ENCODE peak calls at places on chromosomes 7 and 10, in eight cellular contexts. S is gastrocnemius medialis, B is A549, E is uterus, T is GM12878, V is Peyer's patch, I is transverse colon, N is IMR-90. X is an unnamed sample.

GRCh38 chr10:110919349-110919931 is at the start of gene SHOC2:
- DNase-seq in V (peak; percentile 98), N (no peak), T (no peak), E (peak; percentile 98), S (peak; percentile 99), B (peak; percentile 55), I (peak; percentile 99), X (peak; percentile 99)

GRCh38 chr7:138338361-138338760 is 121.7 kb upstream of the TRIM24 start:
- DNase-seq in N (no peak), I (no peak), E (peak; percentile 15), B (no peak), V (no peak), T (no peak), S (no peak), X (peak; percentile 23)

GRCh38 chr7:101954494-101954893 is 137.1 kb downstream of the CUX1 start:
- DNase-seq in E (no peak), B (no peak), V (no peak), I (no peak), T (no peak), N (no peak), S (no peak), X (no peak)

GRCh38 chr10:120738658-120739057 is 112.5 kb upstream of the WDR11 start:
- DNase-seq in B (no peak), I (no peak), V (no peak), T (no peak), S (no peak), N (no peak), E (no peak), X (no peak)

GRCh38 chr7:108335264-108335918 is 120.8 kb downstream of the NRCAM start:
- DNase-seq in B (no peak), S (no peak), V (peak; percentile 23), I (no peak), N (no peak), E (no peak), T (no peak), X (peak; percentile 51)

GRCh38 chr10:117699436-117700075 is 157.0 kb downstream of the EMX2 start:
- DNase-seq in E (no peak), V (no peak), T (no peak), B (no peak), N (no peak), I (no peak), S (no peak), X (no peak)

GRCh38 chr7:55120074-55120473 is 101.3 kb downstream of the EGFR start:
- DNase-seq in I (no peak), S (no peak), B (no peak), T (no peak), V (no peak), N (no peak), E (no peak), X (no peak)

GRCh38 chr10:115129752-115130151 is 36.6 kb downstream of the ATRNL1 start:
- DNase-seq in T (no peak), S (no peak), I (no peak), N (peak; percentile 37), E (no peak), V (no peak), B (no peak), X (no peak)

GRCh38 chr10:45561952-45562351 is 110.6 kb downstream of the ZFAND4 start:
- DNase-seq in I (no peak), B (no peak), E (no peak), T (no peak), S (no peak), N (no peak), V (no peak), X (no peak)

GRCh38 chr10:22321831-22322662 is 1.1 kb downstream of the BMI1 start:
- DNase-seq in T (no peak), V (peak; percentile 24), S (no peak), I (no peak), N (no peak), B (peak; percentile 34), E (peak; percentile 32), X (no peak)

GRCh38 chr10:70729763-70730357 is 55.3 kb downstream of the TBATA start:
- DNase-seq in T (no peak), N (no peak), V (no peak), E (no peak), B (no peak), S (no peak), I (peak; percentile 14), X (no peak)

GRCh38 chr10:77228559-77228958 is 409.0 kb downstream of the KCNMA1 start:
- DNase-seq in V (no peak), N (no peak), S (no peak), B (no peak), T (no peak), E (no peak), I (no peak), X (no peak)

GRCh38 chr10:55509168-55509567 is 708.1 kb upstream of the PCDH15 start:
- DNase-seq in B (no peak), E (no peak), T (no peak), N (no peak), I (no peak), S (no peak), V (no peak), X (no peak)

GRCh38 chr7:40680657-40681056 is 545.9 kb downstream of the SUGCT start:
- DNase-seq in E (no peak), V (no peak), I (no peak), N (no peak), S (no peak), B (peak; percentile 29), T (no peak), X (no peak)

GRCh38 chr10:102743078-102743587 is 615 bp upstream of the WBP1L start:
- DNase-seq in V (no peak), I (no peak), N (no peak), E (no peak), B (no peak), T (peak; percentile 12), S (no peak), X (no peak)

GRCh38 chr10:102744374-102745051 is 765 bp downstream of the WBP1L start:
- DNase-seq in B (no peak), E (no peak), V (no peak), S (no peak), N (peak; percentile 16), T (no peak), I (no peak), X (peak; percentile 28)

GRCh38 chr10:102741848-102742247 is 1.9 kb upstream of the WBP1L start:
- DNase-seq in E (no peak), V (no peak), T (no peak), S (no peak), I (no peak), N (no peak), B (no peak), X (no peak)

GRCh38 chr10:102745157-102745556 is 1.4 kb downstream of the WBP1L start:
- DNase-seq in E (no peak), T (no peak), V (no peak), I (no peak), S (no peak), N (no peak), B (no peak), X (no peak)

GRCh38 chr10:102743588-102744373 is at the start of gene WBP1L:
- DNase-seq in V (peak; percentile 94), B (peak; percentile 98), E (peak; percentile 94), N (peak; percentile 99), T (peak; percentile 100), S (peak; percentile 98), I (peak; percentile 98), X (peak; percentile 98)
- TF ChIP-seq POLR2A in V (peak; percentile 80), B (peak; percentile 88), E (peak; percentile 78), N (peak; percentile 79), T (peak; percentile 83), S (peak; percentile 90), I (peak; percentile 96), X (no peak)

DNA sequence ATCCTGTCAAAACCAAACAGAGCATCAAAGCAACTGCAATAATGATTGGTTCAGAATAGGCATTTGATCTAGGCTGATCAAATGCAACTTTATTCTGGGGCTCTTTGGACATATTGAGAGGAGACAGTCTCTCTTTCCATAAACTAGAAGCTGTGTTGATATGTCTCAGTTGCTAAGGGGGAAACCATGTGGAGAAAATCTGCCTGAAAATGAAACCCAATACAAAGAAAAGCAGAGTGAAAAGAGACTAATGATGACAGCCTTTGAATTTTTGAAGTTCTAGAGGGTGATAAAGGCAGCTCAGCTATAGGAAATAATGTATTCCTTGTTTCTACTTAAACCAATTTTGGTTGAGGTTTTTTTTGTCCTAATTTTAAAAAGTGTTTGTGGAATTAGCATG is 941.8 kb upstream of the POT1 start:
- DNase-seq in T (no peak), S (no peak), N (no peak), V (no peak), B (no peak), I (no peak), E (no peak), X (no peak)
- H3K9me3 ChIP-seq in T (no peaks in the 10 kb centered on the region), S (no peaks in the 10 kb centered on the region), N (no peaks in the 10 kb centered on the region), V (no peaks in the 10 kb centered on the region), B (no peaks in the 10 kb centered on the region), I (peaks cover 7% of the 10 kb centered on the region), E (no peaks in the 10 kb centered on the region), X (no peaks in the 10 kb centered on the region)

DNA sequence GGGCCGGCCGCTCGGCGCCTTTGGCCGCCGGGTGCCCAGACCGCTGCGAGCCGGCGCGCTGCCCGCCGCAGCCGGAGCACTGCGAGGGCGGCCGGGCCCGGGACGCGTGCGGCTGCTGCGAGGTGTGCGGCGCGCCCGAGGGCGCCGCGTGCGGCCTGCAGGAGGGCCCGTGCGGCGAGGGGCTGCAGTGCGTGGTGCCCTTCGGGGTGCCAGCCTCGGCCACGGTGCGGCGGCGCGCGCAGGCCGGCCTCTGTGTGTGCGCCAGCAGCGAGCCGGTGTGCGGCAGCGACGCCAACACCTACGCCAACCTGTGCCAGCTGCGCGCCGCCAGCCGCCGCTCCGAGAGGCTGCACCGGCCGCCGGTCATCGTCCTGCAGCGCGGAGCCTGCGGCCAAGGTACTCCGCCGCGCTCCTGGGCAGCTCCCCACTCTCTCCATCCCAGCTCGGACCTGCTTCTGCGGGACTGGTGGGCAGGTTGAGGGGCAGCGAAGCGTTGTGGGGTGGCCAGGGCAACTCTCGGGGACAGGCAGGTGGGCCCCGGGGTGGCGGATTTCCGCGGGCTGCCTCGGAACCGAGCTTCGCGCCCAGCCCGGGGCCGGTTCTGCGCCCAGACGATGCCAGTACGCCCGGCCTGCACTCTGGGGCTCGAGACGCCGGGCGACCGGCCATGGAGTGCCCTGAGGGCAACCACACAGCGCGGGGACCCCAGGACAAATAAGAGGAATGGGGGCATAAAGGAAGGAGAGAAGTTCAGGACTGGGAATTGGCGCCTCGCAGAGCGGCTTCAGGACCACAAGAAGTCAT is 578 bp downstream of the HTRA1 start:
- DNase-seq in S (no peak), E (peak; percentile 34), V (no peak), I (no peak), N (no peak), B (peak; percentile 22), T (no peak), X (peak; percentile 78)
- H3K4me3 ChIP-seq in S (peak overlapping the region; percentile 68), E (peak overlapping the region; percentile 85), V (peak overlapping the region; percentile 74), I (peak overlapping the region; percentile 65), N (peak overlapping the region; percentile 52), B (peak overlapping the region; percentile 82), T (no peak overlapping the region), X (peak overlapping the region; percentile 33)

DNA sequence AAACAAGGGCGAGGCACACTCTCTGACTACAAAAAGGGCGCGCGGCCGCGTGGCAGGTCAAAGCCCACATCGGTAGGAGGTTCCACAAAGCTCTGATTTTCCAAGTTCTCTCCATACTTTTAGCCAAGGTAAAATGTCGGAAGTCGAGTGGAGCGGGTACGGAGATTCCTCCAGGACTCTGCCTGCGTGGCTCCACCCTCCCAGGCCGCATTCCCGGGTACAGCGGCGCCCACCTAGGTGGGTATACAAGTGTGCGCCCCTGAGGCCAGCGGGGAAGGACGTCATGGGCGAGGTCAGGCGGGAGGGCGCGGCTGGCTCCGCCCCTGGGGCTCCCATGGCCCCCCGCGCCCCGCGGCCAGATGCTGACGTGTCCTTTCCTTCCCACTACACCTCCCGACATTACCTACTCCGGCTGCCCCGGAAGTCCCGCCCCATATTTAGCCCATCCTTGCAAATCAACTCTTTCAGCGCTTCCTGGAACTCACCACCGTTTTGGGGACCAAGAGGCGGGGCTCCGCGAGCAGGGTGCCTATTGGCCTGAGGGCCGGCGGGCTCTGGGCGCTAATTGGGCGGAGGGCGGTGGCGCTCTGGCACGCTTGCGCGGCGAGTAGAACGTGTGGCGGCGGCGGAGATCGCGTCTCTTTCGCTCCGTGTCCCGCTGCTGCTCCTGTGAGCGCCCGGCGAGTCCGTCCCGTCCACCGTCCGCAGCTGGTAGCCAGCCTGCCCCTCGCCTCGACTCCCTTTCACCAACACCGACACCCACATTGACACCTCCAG is at the start of gene SND1:
- DNase-seq in N (peak; percentile 99), I (peak; percentile 99), E (peak; percentile 99), V (peak; percentile 98), S (peak; percentile 98), B (peak; percentile 99), T (peak; percentile 96), X (peak; percentile 100)
- TF ChIP-seq POLR2A in N (peak; percentile 90), I (peak; percentile 90), E (peak; percentile 84), V (peak; percentile 83), S (peak; percentile 87), B (peak; percentile 97), T (peak; percentile 99), X (peak; percentile 90)

X was measured in body of pancreas.